ENCODE peak calls at places on chromosomes 6 and 20, in ten cellular contexts. Q is A549, B is spleen, G is HFF-Myc, M is AG09309, E is endothelial cell, N is brain microvascular endothelial cell, V is progenitor cell of endocrine pancreas, Y is HFFc6, W is neural progenitor cell. Z is an unnamed sample.

GRCh38 chr6:57190140-57190539 is 18.0 kb downstream of the BAG2 start:
- DNase-seq in Q (peak; percentile 22), B (no peak), G (no peak), M (no peak), E (no peak), N (no peak), V (no peak), Y (peak; percentile 37), W (no peak), Z (no peak)

GRCh38 chr6:153595903-153596302 is 443.1 kb upstream of the OPRM1 start:
- DNase-seq in Q (no peak), B (no peak), G (no peak), M (no peak), E (no peak), N (peak; percentile 35), V (no peak), Y (no peak), W (no peak), Z (no peak)

GRCh38 chr20:58938541-58938940 is 42.5 kb upstream of the NELFCD start:
- DNase-seq in Q (no peak), B (no peak), G (no peak), M (no peak), E (no peak), N (no peak), V (no peak), Y (no peak), W (no peak), Z (no peak)

GRCh38 chr20:51966296-51966971 is 164.1 kb upstream of the SALL4 start:
- DNase-seq in Q (peak; percentile 86), B (no peak), G (peak; percentile 61), M (no peak), E (peak; percentile 68), N (peak; percentile 76), V (no peak), Y (peak; percentile 71), W (peak; percentile 83), Z (peak; percentile 83)

GRCh38 chr20:17609978-17610377 is 40.1 kb downstream of the DSTN start:
- DNase-seq in Q (no peak), B (no peak), G (no peak), M (no peak), E (no peak), N (no peak), V (no peak), Y (no peak), W (no peak), Z (no peak)

GRCh38 chr6:111838749-111839484 is 34.3 kb downstream of the FYN start:
- DNase-seq in Q (no peak), B (no peak), G (no peak), M (no peak), E (no peak), N (no peak), V (no peak), Y (no peak), W (no peak), Z (no peak)

GRCh38 chr6:108001696-108002231 is 43.8 kb upstream of the SEC63 start:
- DNase-seq in Q (peak; percentile 9), B (no peak), G (no peak), M (no peak), E (no peak), N (no peak), V (no peak), Y (no peak), W (no peak), Z (peak; percentile 6)

GRCh38 chr6:84635081-84635745 is 129.2 kb downstream of the TBX18 start:
- DNase-seq in Q (no peak), B (no peak), G (no peak), M (no peak), E (no peak), N (peak; percentile 84), V (no peak), Y (peak; percentile 36), W (no peak), Z (no peak)

GRCh38 chr6:26257272-26257671 is 107.7 kb upstream of the BTN3A2 start:
- DNase-seq in Q (no peak), B (no peak), G (no peak), M (no peak), E (no peak), N (no peak), V (no peak), Y (no peak), W (no peak), Z (no peak)

GRCh38 chr6:11323666-11324452 is 91.4 kb upstream of the NEDD9 start:
- DNase-seq in Q (no peak), B (peak; percentile 88), G (no peak), M (no peak), E (no peak), N (no peak), V (no peak), Y (no peak), W (no peak), Z (no peak)

GRCh38 chr20:52447232-52447566 is 255.6 kb upstream of the ZFP64 start:
- DNase-seq in Q (no peak), B (no peak), G (no peak), M (no peak), E (no peak), N (no peak), V (no peak), Y (no peak), W (no peak), Z (no peak)

DNA sequence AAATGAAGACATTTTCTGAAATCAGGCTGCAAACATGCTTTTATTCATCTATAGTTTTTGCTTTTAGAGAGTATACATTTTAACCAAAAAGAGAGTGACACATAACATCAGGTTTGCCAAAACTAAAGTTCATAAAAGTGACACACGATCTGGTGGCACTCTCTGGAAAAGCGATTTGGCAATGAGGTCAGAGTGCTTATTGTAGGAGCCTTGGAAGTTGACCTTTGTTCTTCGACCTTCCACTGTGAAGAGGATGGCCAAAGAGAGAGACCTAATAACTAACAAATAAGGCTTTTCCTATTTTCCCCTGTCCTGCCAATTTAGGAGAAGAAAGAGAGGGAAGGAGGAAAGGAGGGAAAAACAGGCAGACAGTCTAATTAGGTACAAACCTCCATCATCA is 230.1 kb downstream of the SIM1 start:
- DNase-seq in Q (no peak), B (no peak), G (no peak), M (no peak), E (no peak), N (no peak), V (no peak), Y (no peak), W (no peak), Z (no peak)
- TF ChIP-seq CTCF in Q (no peak), B (no peak), G (no peak), M (no peak), E (no peak), N (no peak), V (no peak), Y (no peak), W (no peak), Z (no peak)

DNA sequence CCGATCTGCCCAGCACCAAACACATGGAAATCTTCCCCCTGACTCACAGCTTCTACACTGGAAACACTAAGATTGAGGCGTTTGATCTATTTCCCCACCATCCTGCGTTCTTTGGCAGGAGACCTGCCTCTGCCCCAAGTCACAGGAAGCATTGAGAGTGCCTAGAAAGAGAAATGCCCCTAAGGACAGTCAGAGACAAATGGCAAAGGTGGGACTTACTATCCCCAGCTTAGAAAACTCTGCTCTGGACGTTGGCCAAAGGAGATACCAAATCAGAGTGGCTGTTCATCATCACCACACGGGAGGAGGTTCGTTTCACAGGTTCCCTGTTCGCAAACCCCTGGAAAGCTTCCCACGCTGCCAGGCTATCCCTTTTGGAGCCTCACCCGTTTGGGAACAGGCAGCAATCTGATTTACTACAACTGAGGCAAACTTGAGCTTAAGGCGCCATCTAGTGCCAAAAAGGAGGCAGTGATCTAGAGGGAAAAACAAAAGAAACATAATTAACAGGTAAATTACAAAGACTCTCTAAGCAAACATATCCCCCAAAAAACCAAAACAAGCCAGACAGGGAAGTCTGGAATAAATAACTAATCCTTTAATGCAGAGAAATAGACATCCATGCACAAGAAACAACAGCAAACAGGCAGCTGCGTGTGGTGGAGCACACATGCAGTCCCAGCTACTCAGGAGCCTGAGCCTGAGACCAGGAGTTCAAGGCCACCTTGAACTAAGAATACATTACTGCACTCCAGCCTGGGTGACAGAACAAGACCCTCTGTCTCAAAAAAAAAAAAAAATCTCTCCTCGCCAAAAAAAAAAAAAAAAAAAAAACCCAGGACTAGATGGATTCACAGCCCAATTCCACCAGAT is 48.4 kb upstream of the SRSF6 start:
- DNase-seq in Q (peak; percentile 48), B (no peak), G (peak; percentile 19), M (peak; percentile 10), E (no peak), N (peak; percentile 36), V (no peak), Y (peak; percentile 31), W (peak; percentile 68), Z (peak; percentile 40)
- TF ChIP-seq CTCF in Q (peak; percentile 42), B (peak; percentile 31), G (peak; percentile 69), M (peak; percentile 81), E (peak; percentile 42), N (peak; percentile 68), V (peak; percentile 80), Y (peak; percentile 86), W (peak; percentile 84), Z (peak; percentile 79)

DNA sequence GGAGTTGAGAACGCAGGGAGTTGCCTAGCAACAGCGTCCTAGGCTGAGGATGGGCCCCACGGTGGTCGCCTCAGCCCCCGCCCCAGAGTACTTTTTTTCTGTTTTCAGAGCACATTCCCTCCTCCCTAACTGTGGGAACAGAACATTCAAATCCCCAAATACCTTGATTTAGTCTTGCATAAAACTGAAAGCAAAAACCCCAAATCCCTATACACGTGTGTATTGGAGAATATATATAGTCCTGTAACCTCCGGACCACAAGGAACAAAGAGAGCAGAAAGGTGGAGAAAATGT is 280 bp upstream of the NCOA5 start:
- DNase-seq in Q (no peak), B (no peak), G (no peak), M (no peak), E (no peak), N (no peak), V (no peak), Y (no peak), W (no peak), Z (no peak)
- TF ChIP-seq CTCF in Q (no peak), B (no peak), G (no peak), M (no peak), E (no peak), N (no peak), V (no peak), Y (no peak), W (no peak), Z (no peak)

DNA sequence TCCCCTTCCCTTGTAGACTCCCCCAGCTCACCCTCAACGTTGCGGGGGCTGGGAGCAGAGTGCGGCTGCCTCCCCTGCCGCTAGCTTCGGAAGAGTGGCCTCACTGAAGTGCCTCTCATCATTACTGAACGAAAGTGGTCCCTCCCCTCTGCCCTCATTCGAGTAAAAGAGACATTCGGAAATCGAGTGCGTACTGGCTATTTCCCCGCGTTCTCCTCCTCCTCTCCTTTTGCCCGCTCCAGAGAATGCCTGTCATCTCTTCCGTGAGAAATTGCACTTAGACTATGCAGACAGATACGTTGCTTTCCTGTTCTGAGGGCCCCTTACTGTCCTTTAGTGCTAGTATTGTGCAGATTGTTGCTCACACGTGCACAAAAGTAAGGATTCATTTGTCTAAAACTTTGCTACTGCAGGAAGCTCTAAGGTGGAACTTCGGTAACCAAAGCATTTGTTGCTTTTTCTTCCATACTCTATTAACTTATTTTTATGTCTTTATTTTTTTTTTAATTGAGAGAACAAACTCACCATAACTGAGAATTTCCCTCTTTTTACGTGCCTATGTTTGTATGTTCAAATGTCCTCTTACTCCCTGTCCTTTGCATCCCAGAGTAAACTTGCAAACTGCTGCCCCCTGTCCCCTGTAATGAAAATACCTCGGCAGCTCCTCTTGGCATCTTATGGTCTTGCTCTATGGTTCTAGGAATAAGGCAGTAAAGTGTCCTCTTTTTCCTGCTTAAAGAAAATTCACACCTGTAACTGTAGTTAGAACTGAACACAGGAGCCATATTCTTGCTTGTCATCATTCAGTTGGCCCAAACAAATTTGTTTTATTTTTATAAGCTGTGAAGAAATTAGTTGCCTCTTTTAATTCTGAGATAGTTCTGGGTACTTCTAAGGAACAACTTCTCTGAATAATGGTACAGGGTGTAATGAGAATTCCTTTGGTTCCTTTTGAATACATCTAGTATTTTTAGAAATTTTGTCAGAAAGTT is 1.1 kb downstream of the MAP3K4 start:
- DNase-seq in Q (peak; percentile 67), B (no peak), G (peak; percentile 60), M (no peak), E (peak; percentile 49), N (peak; percentile 62), V (no peak), Y (peak; percentile 70), W (peak; percentile 78), Z (peak; percentile 57)
- TF ChIP-seq CTCF in Q (peak; percentile 49), B (no peak), G (peak; percentile 74), M (peak; percentile 70), E (no peak), N (peak; percentile 78), V (peak; percentile 67), Y (peak; percentile 78), W (peak; percentile 81), Z (peak; percentile 50)

Z was measured in Calu3.